ENCODE peak calls at places on chromosomes 16 and 17, in seven cellular contexts. O, N, I, V, A, C and W are unnamed samples.

GRCh38 chr17:68347380-68347779 is 56.1 kb downstream of the ARSG start:
- DNase-seq in O (no peak), N (no peak), I (no peak), V (peak; percentile 48), A (no peak), C (no peak), W (no peak)

GRCh38 chr16:676565-677297 is 1.3 kb downstream of the RHBDL1 start:
- DNase-seq in O (no peak), N (no peak), I (peak; percentile 94), V (no peak), A (no peak), C (peak; percentile 38), W (no peak)

GRCh38 chr17:74850914-74851313 is 8.8 kb downstream of the GRIN2C start:
- DNase-seq in O (no peak), N (no peak), I (no peak), V (no peak), A (no peak), C (no peak), W (no peak)

GRCh38 chr17:43931062-43931571 is 11.2 kb downstream of the PPY start:
- DNase-seq in O (no peak), N (no peak), I (no peak), V (no peak), A (no peak), C (no peak), W (no peak)

GRCh38 chr17:37039269-37039668 is 90.5 kb downstream of the AATF start:
- DNase-seq in O (no peak), N (no peak), I (peak; percentile 90), V (no peak), A (no peak), C (no peak), W (no peak)

GRCh38 chr17:75318211-75318610 is 29.0 kb upstream of the SLC25A19 start:
- DNase-seq in O (no peak), N (no peak), I (no peak), V (no peak), A (no peak), C (no peak), W (no peak)

GRCh38 chr17:82303944-82304808 is 13.2 kb downstream of the CD7 start:
- DNase-seq in O (no peak), N (no peak), I (no peak), V (no peak), A (no peak), C (no peak), W (no peak)

GRCh38 chr16:31134091-31134571 is 1.4 kb downstream of the PRSS8 start:
- DNase-seq in O (no peak), N (no peak), I (peak; percentile 44), V (no peak), A (no peak), C (no peak), W (peak; percentile 24)

GRCh38 chr17:33463887-33464286 is 170.8 kb upstream of the ASIC2 start:
- DNase-seq in O (no peak), N (no peak), I (no peak), V (no peak), A (peak; percentile 54), C (no peak), W (no peak)

GRCh38 chr16:80084614-80085013 is 456.2 kb upstream of the DYNLRB2 start:
- DNase-seq in O (no peak), N (peak; percentile 65), I (no peak), V (no peak), A (no peak), C (no peak), W (no peak)

GRCh38 chr17:39194089-39194984 is 3.1 kb downstream of the CACNB1 start:
- DNase-seq in O (no peak), N (peak; percentile 67), I (no peak), V (no peak), A (no peak), C (no peak), W (peak; percentile 67)

GRCh38 chr16:2082171-2082982 is 34.6 kb downstream of the TSC2 start:
- DNase-seq in O (no peak), N (no peak), I (no peak), V (no peak), A (no peak), C (no peak), W (peak; percentile 41)

GRCh38 chr17:82391496-82392066 is 20.0 kb downstream of the UTS2R start:
- DNase-seq in O (no peak), N (no peak), I (no peak), V (no peak), A (no peak), C (no peak), W (no peak)

GRCh38 chr16:57283214-57283955 is 1.1 kb downstream of the PLLP start:
- DNase-seq in O (no peak), N (no peak), I (peak; percentile 2), V (no peak), A (no peak), C (no peak), W (no peak)

GRCh38 chr17:75707096-75707720 is 14.1 kb upstream of the ITGB4 start:
- DNase-seq in O (no peak), N (no peak), I (no peak), V (no peak), A (no peak), C (no peak), W (no peak)

GRCh38 chr17:47981462-47981861 is 10.5 kb downstream of the CDK5RAP3 start:
- DNase-seq in O (no peak), N (no peak), I (no peak), V (no peak), A (no peak), C (no peak), W (no peak)